ENCODE peak calls at places on chromosome 1, in six cellular contexts. Z is sigmoid colon, Y is K562, I is transverse colon, B is A549, M is SK-N-SH. Q is an unnamed sample.

GRCh38 chr1:12621346-12622320 is 3.6 kb upstream of the DHRS3 start:
- DNase-seq in Z (peak), Y (no peak), I (no peak), B (no peak), M (no peak), Q (peak)

GRCh38 chr1:31815307-31815645 is 546 bp downstream of the SPOCD1 start:
- DNase-seq in Z (no peak), Y (no peak), I (no peak), B (no peak), M (no peak), Q (no peak)

GRCh38 chr1:220604921-220605320 is 77.0 kb downstream of the MARK1 start:
- DNase-seq in Z (no peak), Y (no peak), I (no peak), B (no peak), M (no peak), Q (no peak)

GRCh38 chr1:186154651-186155050 is 220.4 kb downstream of the TPR start:
- DNase-seq in Z (no peak), Y (no peak), I (no peak), B (no peak), M (no peak), Q (no peak)

GRCh38 chr1:24902471-24902891 is 27.6 kb downstream of the RUNX3 start:
- DNase-seq in Z (no peak), Y (no peak), I (no peak), B (no peak), M (no peak), Q (peak)

GRCh38 chr1:158177705-158178450 is 2.8 kb upstream of the CD1D start:
- DNase-seq in Z (peak), Y (peak), I (peak), B (peak), M (peak), Q (peak)

GRCh38 chr1:209926045-209926444 is 12.0 kb upstream of the SYT14 start:
- DNase-seq in Z (no peak), Y (no peak), I (no peak), B (no peak), M (peak), Q (no peak)

GRCh38 chr1:23558872-23559135 is 497 bp downstream of the ID3 start:
- DNase-seq in Z (no peak), Y (no peak), I (no peak), B (no peak), M (no peak), Q (no peak)

GRCh38 chr1:21323091-21323490 is 32.8 kb upstream of the ECE1 start:
- DNase-seq in Z (no peak), Y (no peak), I (no peak), B (peak), M (no peak), Q (no peak)

GRCh38 chr1:246012271-246012854 is 494.7 kb downstream of the SMYD3 start:
- DNase-seq in Z (no peak), Y (peak), I (no peak), B (peak), M (peak), Q (no peak)

GRCh38 chr1:168626326-168626725 is 49.9 kb downstream of the XCL1 start:
- DNase-seq in Z (no peak), Y (no peak), I (no peak), B (no peak), M (no peak), Q (no peak)

GRCh38 chr1:179930867-179931266 is 23.7 kb upstream of the CEP350 start:
- DNase-seq in Z (no peak), Y (no peak), I (no peak), B (peak), M (no peak), Q (no peak)

GRCh38 chr1:30977105-30977504 is 68.5 kb upstream of the SDC3 start:
- DNase-seq in Z (no peak), Y (no peak), I (no peak), B (peak), M (no peak), Q (no peak)

GRCh38 chr1:36327421-36328087 is 4.1 kb upstream of the EVA1B start:
- DNase-seq in Z (no peak), Y (no peak), I (no peak), B (no peak), M (no peak), Q (no peak)

GRCh38 chr1:233025156-233025555 is 74.7 kb downstream of the NTPCR start:
- DNase-seq in Z (no peak), Y (no peak), I (peak), B (peak), M (peak), Q (peak)

GRCh38 chr1:8816306-8816705 is 1.1 kb downstream of the RERE start:
- DNase-seq in Z (no peak), Y (no peak), I (no peak), B (no peak), M (no peak), Q (no peak)

GRCh38 chr1:183470961-183471747 is 1.1 kb upstream of the SMG7 start:
- DNase-seq in Z (peak), Y (peak), I (peak), B (peak), M (peak), Q (peak)

GRCh38 chr1:172408958-172409357 is 11.5 kb upstream of the C1orf105 start:
- DNase-seq in Z (no peak), Y (no peak), I (no peak), B (no peak), M (no peak), Q (no peak)

GRCh38 chr1:152870831-152871730 is 7.0 kb upstream of the SMCP start:
- DNase-seq in Z (no peak), Y (peak), I (no peak), B (peak), M (no peak), Q (no peak)

GRCh38 chr1:72485786-72486185 is 203.4 kb upstream of the NEGR1 start:
- DNase-seq in Z (no peak), Y (no peak), I (no peak), B (no peak), M (no peak), Q (no peak)

GRCh38 chr1:54402896-54403295 is 3.3 kb downstream of the SSBP3 start:
- DNase-seq in Z (no peak), Y (no peak), I (no peak), B (no peak), M (no peak), Q (peak)
- H3K4me3 ChIP-seq in Z (peak), Y (no peak), I (peak), B (no peak), M (no peak), Q (peak)

GRCh38 chr1:100895540-100896480 is at the start of gene SLC30A7:
- DNase-seq in Z (peak), Y (peak), I (peak), B (peak), M (peak), Q (peak)
- TF ChIP-seq EP300 in Z (no peak), Y (no peak), I (no peak), B (no peak), M (no peak), Q (no peak)

DNA sequence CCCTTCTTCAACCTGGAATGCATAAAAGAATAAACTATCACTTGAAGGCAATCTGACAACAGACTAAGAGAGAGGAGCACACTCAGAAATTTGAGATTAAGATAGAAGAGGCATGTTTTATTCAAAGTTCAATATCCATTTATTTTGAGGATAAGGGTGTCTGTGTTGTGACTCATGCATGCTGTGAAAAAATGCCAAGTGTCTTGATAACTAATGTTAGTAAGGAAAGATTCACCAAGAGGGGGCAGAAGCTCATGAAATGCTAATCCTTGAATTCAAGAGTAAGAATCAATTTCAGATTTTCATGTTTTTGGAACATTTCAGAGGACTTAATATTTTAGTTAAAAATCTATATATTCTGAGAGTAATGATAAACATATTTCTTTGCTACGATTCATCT is 94.0 kb downstream of the IFI44 start:
- DNase-seq in Z (no peak), Y (no peak), I (no peak), B (no peak), M (no peak), Q (no peak)
- H3K4me3 ChIP-seq in Z (no peak), Y (no peak), I (no peak), B (no peak), M (no peak), Q (no peak)

GRCh38 chr1:84272401-84272800 is 29.1 kb upstream of the SAMD13 start:
- DNase-seq in Z (no peak), Y (no peak), I (peak), B (no peak), M (no peak), Q (peak)
- TF ChIP-seq EP300 in Z (no peak), Y (no peak), I (peak), B (no peak), M (no peak), Q (no peak)

GRCh38 chr1:118366296-118366695 is 181.3 kb upstream of the SPAG17 start:
- DNase-seq in Z (no peak), Y (no peak), I (no peak), B (no peak), M (no peak), Q (no peak)

GRCh38 chr1:118363396-118363795 is 178.4 kb upstream of the SPAG17 start:
- DNase-seq in Z (no peak), Y (no peak), I (no peak), B (no peak), M (no peak), Q (no peak)

GRCh38 chr1:118360817-118361216 is 175.8 kb upstream of the SPAG17 start:
- DNase-seq in Z (no peak), Y (no peak), I (no peak), B (no peak), M (no peak), Q (no peak)

GRCh38 chr1:118370861-118371260 is 185.8 kb upstream of the SPAG17 start:
- DNase-seq in Z (no peak), Y (no peak), I (no peak), B (no peak), M (no peak), Q (no peak)

DNA sequence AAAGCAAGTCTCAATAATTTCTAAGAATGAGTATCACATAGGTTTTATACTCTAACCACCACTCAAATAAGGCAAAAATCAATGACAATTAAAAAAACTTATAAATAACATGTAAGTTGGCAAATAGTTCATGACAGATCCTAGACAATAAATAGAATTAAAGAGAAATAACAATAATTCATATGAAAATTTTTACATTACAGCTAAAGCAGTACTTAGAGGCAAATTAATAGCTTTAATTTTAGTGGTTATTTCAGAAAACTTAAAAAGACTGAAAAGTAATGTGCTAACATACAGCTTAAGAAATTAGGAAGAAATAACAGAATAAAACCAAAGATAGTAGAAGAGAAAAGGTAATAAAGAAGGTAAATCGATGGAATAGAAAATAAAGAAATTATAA is 179.9 kb upstream of the SPAG17 start:
- DNase-seq in Z (no peak), Y (no peak), I (no peak), B (no peak), M (no peak), Q (no peak)
- H3K4me3 ChIP-seq in Z (no peak), Y (no peak), I (no peak), B (no peak), M (no peak), Q (no peak)

DNA sequence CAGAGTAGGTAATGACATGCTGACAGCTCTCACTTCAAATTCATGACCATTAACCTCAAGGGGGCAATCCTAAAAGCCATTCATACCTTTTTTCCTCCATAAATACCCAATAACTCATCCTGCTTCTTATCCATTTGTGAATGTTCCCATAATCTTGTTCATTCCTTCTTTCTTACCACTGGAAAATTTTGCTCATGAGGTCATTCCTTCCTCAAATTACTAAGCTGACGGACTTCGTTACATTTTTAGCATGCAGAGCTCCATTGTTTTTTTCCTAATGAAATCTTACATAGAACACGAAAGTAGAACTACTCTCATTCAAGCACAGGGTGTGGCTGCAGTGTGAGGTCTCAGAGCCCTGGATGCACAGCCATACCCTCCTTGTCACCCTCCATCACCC is 276.5 kb upstream of the DPYD start:
- DNase-seq in Z (no peak), Y (no peak), I (no peak), B (no peak), M (no peak), Q (no peak)
- TF ChIP-seq EP300 in Z (no peak), Y (no peak), I (no peak), B (no peak), M (no peak), Q (no peak)

DNA sequence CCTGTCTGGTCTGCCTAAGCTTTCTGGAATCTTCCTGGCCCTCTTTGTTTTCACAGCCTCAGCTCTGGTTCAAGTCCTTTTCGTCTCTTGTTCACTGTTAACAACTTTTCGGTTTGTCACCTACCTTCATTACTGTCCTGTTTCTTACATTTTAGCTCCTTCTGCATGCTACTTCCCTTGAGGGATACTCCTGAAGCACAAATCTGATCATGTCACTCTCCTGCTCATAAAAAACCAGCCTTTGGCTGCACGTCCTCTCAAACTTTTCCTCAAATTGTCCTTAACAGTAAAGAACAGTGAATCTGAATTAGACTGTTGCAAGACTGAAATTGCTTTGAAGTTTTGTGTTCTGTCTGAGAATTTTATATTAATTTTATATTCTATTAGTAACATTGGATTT is 3.3 kb downstream of the RAVER2 start:
- DNase-seq in Z (no peak), Y (no peak), I (no peak), B (no peak), M (no peak), Q (no peak)
- H3K4me3 ChIP-seq in Z (no peak), Y (no peak), I (peak), B (no peak), M (no peak), Q (no peak)